ENCODE peak calls at places on chromosomes 2 and 18, in four cellular contexts. One of them, this sample, is unnamed.

GRCh38 chr18:3875376-3875775 is 425.4 kb downstream of the TGIF1 start:
- DNase-seq in SK-N-SH: no peak
- DNase-seq in GM12892: no peak
- DNase-seq in GM12878: no peak
- DNase-seq in this sample: no peak

GRCh38 chr2:210715560-210715959 is 159.2 kb downstream of the CPS1 start:
- DNase-seq in SK-N-SH: no peak
- DNase-seq in GM12892: no peak
- DNase-seq in GM12878: no peak
- DNase-seq in this sample: no peak

GRCh38 chr18:8140841-8141501 is 468.3 kb upstream of the RAB12 start:
- DNase-seq in SK-N-SH: no peak
- DNase-seq in GM12892: no peak
- DNase-seq in GM12878: no peak
- DNase-seq in this sample: no peak

GRCh38 chr2:100796499-100797100 is 23.3 kb upstream of the NPAS2 start:
- DNase-seq in SK-N-SH: no peak
- DNase-seq in GM12892: no peak
- DNase-seq in GM12878: no peak
- DNase-seq in this sample: no peak

GRCh38 chr2:23312996-23313606 is 71.9 kb upstream of the KLHL29 start:
- DNase-seq in SK-N-SH: peak
- DNase-seq in GM12892: peak
- DNase-seq in GM12878: peak
- DNase-seq in this sample: peak

GRCh38 chr18:5842653-5843052 is 52.7 kb downstream of the TMEM200C start:
- DNase-seq in SK-N-SH: no peak
- DNase-seq in GM12892: no peak
- DNase-seq in GM12878: no peak
- DNase-seq in this sample: no peak

GRCh38 chr2:19667536-19667949 is 234.2 kb downstream of the TTC32 start:
- DNase-seq in SK-N-SH: no peak
- DNase-seq in GM12892: no peak
- DNase-seq in GM12878: no peak
- DNase-seq in this sample: no peak

GRCh38 chr2:187593697-187594096 is 39.5 kb upstream of the TFPI start:
- DNase-seq in SK-N-SH: no peak
- DNase-seq in GM12892: no peak
- DNase-seq in GM12878: no peak
- DNase-seq in this sample: no peak

GRCh38 chr2:12717191-12717987 is 653 bp downstream of the TRIB2 start:
- DNase-seq in SK-N-SH: peak
- DNase-seq in GM12892: peak
- DNase-seq in GM12878: no peak
- DNase-seq in this sample: peak

GRCh38 chr18:7084766-7085080 is 32.9 kb downstream of the LAMA1 start:
- DNase-seq in SK-N-SH: no peak
- DNase-seq in GM12892: no peak
- DNase-seq in GM12878: no peak
- DNase-seq in this sample: no peak

GRCh38 chr2:234952270-234953115 is 676 bp downstream of the SH3BP4 start:
- DNase-seq in SK-N-SH: peak
- DNase-seq in GM12892: no peak
- DNase-seq in GM12878: no peak
- DNase-seq in this sample: no peak

GRCh38 chr2:12597555-12597954 is 119.2 kb upstream of the TRIB2 start:
- DNase-seq in SK-N-SH: no peak
- DNase-seq in GM12892: no peak
- DNase-seq in GM12878: no peak
- DNase-seq in this sample: no peak

GRCh38 chr2:208502288-208502687 is 95.7 kb downstream of the PTH2R start:
- DNase-seq in SK-N-SH: no peak
- DNase-seq in GM12892: no peak
- DNase-seq in GM12878: no peak
- DNase-seq in this sample: no peak

GRCh38 chr2:18518116-18519111 is 42.0 kb downstream of the RDH14 start:
- DNase-seq in SK-N-SH: no peak
- DNase-seq in GM12892: no peak
- DNase-seq in GM12878: no peak
- DNase-seq in this sample: no peak

GRCh38 chr2:28392297-28393114 is at the start of gene FOSL2:
- DNase-seq in SK-N-SH: peak
- DNase-seq in GM12892: peak
- DNase-seq in GM12878: peak
- DNase-seq in this sample: peak

GRCh38 chr2:28391564-28392296 is 928 bp upstream of the FOSL2 start:
- DNase-seq in SK-N-SH: peak
- DNase-seq in GM12892: peak
- DNase-seq in GM12878: no peak
- DNase-seq in this sample: peak

GRCh38 chr2:28389399-28390240 is 3.0 kb upstream of the FOSL2 start:
- DNase-seq in SK-N-SH: peak
- DNase-seq in GM12892: no peak
- DNase-seq in GM12878: no peak
- DNase-seq in this sample: no peak

GRCh38 chr2:28390241-28390856 is 2.3 kb upstream of the FOSL2 start:
- DNase-seq in SK-N-SH: peak
- DNase-seq in GM12892: peak
- DNase-seq in GM12878: no peak
- DNase-seq in this sample: peak

GRCh38 chr2:28390857-28391563 is 1.6 kb upstream of the FOSL2 start:
- DNase-seq in SK-N-SH: peak
- DNase-seq in GM12892: no peak
- DNase-seq in GM12878: no peak
- DNase-seq in this sample: no peak
- TF ChIP-seq TAF1 in SK-N-SH: no peak
- TF ChIP-seq TAF1 in GM12892: no peak
- TF ChIP-seq TAF1 in GM12878: no peak
- TF ChIP-seq TAF1 in this sample: no peak

GRCh38 chr2:222440670-222441422 is 16.5 kb downstream of the SGPP2 start:
- DNase-seq in SK-N-SH: no peak
- DNase-seq in GM12892: no peak
- DNase-seq in GM12878: no peak
- DNase-seq in this sample: no peak
- TF ChIP-seq TAF1 in SK-N-SH: no peak
- TF ChIP-seq TAF1 in GM12892: no peak
- TF ChIP-seq TAF1 in GM12878: no peak
- TF ChIP-seq TAF1 in this sample: no peak

GRCh38 chr18:59264136-59264571 is 9.1 kb downstream of the RAX start:
- DNase-seq in SK-N-SH: peak
- DNase-seq in GM12892: no peak
- DNase-seq in GM12878: no peak
- DNase-seq in this sample: no peak
- TF ChIP-seq TAF1 in SK-N-SH: no peak
- TF ChIP-seq TAF1 in GM12892: no peak
- TF ChIP-seq TAF1 in GM12878: no peak
- TF ChIP-seq TAF1 in this sample: no peak

DNA sequence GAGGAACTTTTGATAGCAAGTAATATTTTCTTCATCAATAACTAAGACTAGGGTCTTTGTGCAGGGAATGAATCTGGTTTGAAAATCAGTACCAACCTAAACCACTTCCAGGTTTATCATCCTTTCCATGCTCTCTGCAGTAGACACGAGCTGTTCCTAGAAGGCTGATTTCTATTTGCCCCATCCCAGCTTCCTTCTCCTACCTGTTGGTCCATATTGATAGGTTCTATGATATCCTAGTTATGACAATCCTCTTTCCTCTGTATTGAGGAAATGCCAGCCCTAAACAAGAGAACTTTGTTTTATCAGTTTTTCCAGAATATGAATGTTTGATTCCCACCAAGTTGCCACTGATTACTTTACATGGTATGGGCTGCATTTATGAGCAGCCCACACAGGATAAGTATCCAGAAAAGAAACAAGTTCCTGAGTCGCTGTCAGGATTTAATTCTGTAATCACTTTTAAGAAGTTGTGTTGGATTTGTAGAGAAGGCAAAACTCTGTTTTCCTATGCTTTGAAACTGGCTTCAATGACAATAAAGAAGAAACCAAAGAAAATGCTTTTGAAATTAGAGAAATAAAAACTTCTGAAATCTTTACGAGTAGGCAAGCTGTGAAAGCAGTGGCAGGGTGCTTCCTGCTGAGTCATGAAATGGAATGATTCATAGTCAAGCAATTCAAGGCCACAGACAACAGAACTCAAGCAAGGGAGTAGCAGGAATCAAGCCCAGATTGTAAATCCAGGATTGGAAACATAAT is 37.3 kb upstream of the TANK start:
- DNase-seq in SK-N-SH: no peak
- DNase-seq in GM12892: no peak
- DNase-seq in GM12878: no peak
- DNase-seq in this sample: no peak
- TF ChIP-seq TAF1 in SK-N-SH: peak
- TF ChIP-seq TAF1 in GM12892: no peak
- TF ChIP-seq TAF1 in GM12878: no peak
- TF ChIP-seq TAF1 in this sample: no peak

DNA sequence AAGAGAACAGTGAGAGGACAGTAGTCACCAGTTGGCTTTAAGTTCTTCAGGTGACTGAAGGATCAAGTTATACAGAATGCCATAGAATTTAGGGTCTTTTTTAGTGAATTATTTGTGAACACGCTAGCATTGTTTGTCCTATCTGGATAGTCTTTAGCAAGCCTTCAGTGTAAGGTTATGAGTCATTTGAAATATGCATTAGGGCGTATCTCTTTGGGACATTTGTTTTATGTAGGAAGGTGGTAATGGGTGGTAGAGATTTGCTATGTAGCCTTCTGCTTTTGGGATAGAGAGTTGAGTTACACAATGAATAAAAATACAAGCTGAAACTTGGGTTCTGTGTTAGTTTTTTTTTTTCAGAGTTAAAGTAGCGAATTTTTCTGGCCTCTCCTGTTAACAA is 13.0 kb downstream of the ACTR2 start:
- DNase-seq in SK-N-SH: no peak
- DNase-seq in GM12892: no peak
- DNase-seq in GM12878: no peak
- DNase-seq in this sample: no peak
- TF ChIP-seq TAF1 in SK-N-SH: no peak
- TF ChIP-seq TAF1 in GM12892: no peak
- TF ChIP-seq TAF1 in GM12878: no peak
- TF ChIP-seq TAF1 in this sample: no peak

DNA sequence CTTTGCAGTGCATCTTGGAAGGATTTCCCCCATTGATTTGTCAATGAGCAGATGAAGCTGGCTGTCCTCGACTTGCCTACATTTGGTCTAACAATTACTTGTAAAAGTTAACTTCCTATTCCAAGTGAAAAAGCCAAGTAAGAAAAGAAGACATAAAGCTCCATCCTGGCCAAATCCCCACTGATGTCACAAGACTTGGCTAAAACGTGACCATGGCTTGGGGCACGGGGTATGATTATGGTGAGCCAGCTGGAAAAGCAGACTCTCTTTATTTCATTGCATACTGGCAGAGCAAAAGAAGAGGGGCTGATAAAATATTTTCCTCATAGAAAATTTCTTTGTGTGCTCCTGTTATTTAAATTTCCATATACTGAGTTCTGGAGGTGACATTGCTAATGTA is 25.5 kb upstream of the PID1 start:
- DNase-seq in SK-N-SH: no peak
- DNase-seq in GM12892: no peak
- DNase-seq in GM12878: no peak
- DNase-seq in this sample: no peak
- TF ChIP-seq TAF1 in SK-N-SH: no peak
- TF ChIP-seq TAF1 in GM12892: no peak
- TF ChIP-seq TAF1 in GM12878: no peak
- TF ChIP-seq TAF1 in this sample: no peak

GRCh38 chr2:70505613-70506391 is 47.8 kb downstream of the TGFA start:
- DNase-seq in SK-N-SH: no peak
- DNase-seq in GM12892: no peak
- DNase-seq in GM12878: no peak
- DNase-seq in this sample: no peak
- TF ChIP-seq TAF1 in SK-N-SH: no peak
- TF ChIP-seq TAF1 in GM12892: no peak
- TF ChIP-seq TAF1 in GM12878: no peak
- TF ChIP-seq TAF1 in this sample: no peak

DNA sequence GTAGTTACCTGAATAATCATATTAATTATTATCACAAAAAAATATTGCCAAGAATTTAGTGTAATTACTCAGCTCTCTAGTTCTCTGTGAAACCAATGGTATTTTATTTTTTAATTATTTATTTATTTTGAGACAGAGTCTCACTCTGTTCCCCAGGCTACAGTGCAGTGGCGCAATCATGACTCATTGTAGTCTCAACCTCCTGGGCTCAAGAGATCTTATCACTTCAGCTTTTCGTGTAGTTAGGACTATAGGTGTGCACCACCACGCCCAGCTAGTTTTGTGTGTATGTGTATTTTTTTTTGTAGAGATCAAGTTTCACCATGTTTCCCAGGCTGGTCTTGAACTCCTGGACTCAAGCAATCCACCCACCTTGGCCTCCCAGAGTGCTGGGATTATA is 440.4 kb upstream of the CDH20 start:
- DNase-seq in SK-N-SH: no peak
- DNase-seq in GM12892: no peak
- DNase-seq in GM12878: no peak
- DNase-seq in this sample: no peak
- TF ChIP-seq TAF1 in SK-N-SH: no peak
- TF ChIP-seq TAF1 in GM12892: no peak
- TF ChIP-seq TAF1 in GM12878: no peak
- TF ChIP-seq TAF1 in this sample: no peak

This sample was measured in GM12891.